ENCODE peak calls at places on chromosomes 11 and 22, in six cellular contexts. O, Q, I, R, K and W are unnamed samples.

GRCh38 chr11:6319879-6320410 is 356 bp downstream of the CAVIN3 start:
- DNase-seq in R (peak), K (peak), I (no peak), Q (peak), O (peak), W (peak)

GRCh38 chr11:76939219-76939631 is 78.5 kb downstream of the ACER3 start:
- DNase-seq in O (no peak), Q (no peak), R (no peak), I (no peak), K (no peak), W (no peak)

GRCh38 chr11:1936781-1937615 is 10.1 kb upstream of the MRPL23 start:
- DNase-seq in R (peak), O (no peak), I (no peak), Q (no peak), K (no peak), W (peak)

GRCh38 chr11:22657101-22657694 is 9.2 kb upstream of the GAS2 start:
- DNase-seq in Q (no peak), R (no peak), I (no peak), K (no peak), O (no peak), W (no peak)

GRCh38 chr22:37020192-37020479 is 594 bp downstream of the MPST start:
- DNase-seq in I (peak), O (peak), Q (no peak), R (no peak), K (no peak), W (no peak)

GRCh38 chr11:64762916-64763803 is 3.4 kb upstream of the PYGM start:
- DNase-seq in I (no peak), R (peak), K (no peak), O (no peak), Q (no peak), W (peak)

GRCh38 chr11:36328956-36329673 is 33.0 kb downstream of the PRR5L start:
- DNase-seq in I (no peak), R (no peak), K (no peak), Q (no peak), O (peak), W (no peak)

GRCh38 chr22:45064313-45065268 is 54.8 kb upstream of the PHF21B start:
- DNase-seq in Q (peak), K (peak), R (no peak), O (no peak), I (no peak), W (peak)

GRCh38 chr11:103035656-103036434 is 56.1 kb downstream of the DCUN1D5 start:
- DNase-seq in O (peak), K (peak), I (peak), Q (no peak), R (no peak), W (no peak)

GRCh38 chr22:35219012-35219411 is 38.3 kb upstream of the HMGXB4 start:
- DNase-seq in O (no peak), R (no peak), K (no peak), I (no peak), Q (no peak), W (no peak)

GRCh38 chr22:27213766-27214581 is 556.6 kb downstream of the MIAT start:
- DNase-seq in Q (no peak), R (no peak), K (no peak), I (no peak), O (no peak), W (no peak)

GRCh38 chr11:14186376-14186775 is 172.6 kb downstream of the RRAS2 start:
- DNase-seq in K (no peak), O (no peak), R (no peak), Q (no peak), I (no peak), W (no peak)

GRCh38 chr22:50074056-50074455 is 11.2 kb downstream of the MLC1 start:
- DNase-seq in R (no peak), I (no peak), O (no peak), K (no peak), Q (no peak), W (no peak)

GRCh38 chr11:2466869-2467694 is 22.3 kb downstream of the KCNQ1 start:
- DNase-seq in K (peak), R (peak), O (no peak), I (no peak), Q (no peak), W (peak)

GRCh38 chr11:68503792-68504191 is 43.2 kb downstream of the PPP6R3 start:
- DNase-seq in O (no peak), R (no peak), Q (no peak), I (no peak), K (no peak), W (no peak)

GRCh38 chr11:65766535-65766934 is 14.2 kb downstream of the AP5B1 start:
- DNase-seq in O (no peak), K (no peak), Q (no peak), I (no peak), R (no peak), W (no peak)

GRCh38 chr11:88398372-88399140 is 61.0 kb upstream of the CTSC start:
- DNase-seq in R (no peak), K (no peak), I (no peak), O (peak), Q (no peak), W (no peak)

GRCh38 chr11:68904458-68904847 is 762 bp downstream of the IGHMBP2 start:
- DNase-seq in R (peak), I (no peak), K (no peak), Q (no peak), O (no peak), W (no peak)

GRCh38 chr11:96242191-96242845 is 100.7 kb downstream of the MAML2 start:
- DNase-seq in I (no peak), K (no peak), Q (no peak), R (no peak), O (no peak), W (no peak)

GRCh38 chr11:88421530-88421929 is 84.0 kb upstream of the CTSC start:
- DNase-seq in O (no peak), R (no peak), K (peak), Q (no peak), I (no peak), W (no peak)

GRCh38 chr11:75449271-75449670 is 16.3 kb upstream of the KLHL35 start:
- DNase-seq in I (no peak), R (no peak), Q (no peak), O (no peak), K (no peak), W (no peak)

GRCh38 chr11:18492888-18493287 is 33.9 kb downstream of the TSG101 start:
- DNase-seq in O (no peak), Q (no peak), R (no peak), K (no peak), I (no peak), W (no peak)

GRCh38 chr11:60919320-60919719 is 4.9 kb upstream of the TMEM132A start:
- DNase-seq in I (no peak), R (no peak), O (no peak), K (no peak), Q (no peak), W (no peak)

GRCh38 chr22:45476814-45477213 is 25.9 kb upstream of the FBLN1 start:
- DNase-seq in O (no peak), Q (no peak), I (no peak), R (no peak), K (no peak), W (no peak)

GRCh38 chr11:45993438-45994064 is 71.1 kb downstream of the LARGE2 start:
- DNase-seq in I (no peak), R (no peak), Q (no peak), O (no peak), K (no peak), W (no peak)